ENCODE peak calls at places on chromosomes 12 and 14, in nine cellular contexts. D is stimulated activated CD4-positive, alpha-beta T cell treated with anti-CD3 and anti-CD28 coated beads, Interleukin-15, amount 100 ng/mL, for 48 hours; T is GM12865; Q is suprapubic skin; N is NCI-H2081; V is pons; L is uterus; O is hepatic stellate cell; R is GDM1. E is an unnamed sample.

GRCh38 chr14:64943981-64944520 is 1.5 kb upstream of the GPX2 start:
- DNase-seq in D (no peak), T (no peak), Q (no peak), N (no peak), V (no peak), L (no peak), O (no peak), R (no peak), E (no peak)

GRCh38 chr12:106234513-106234912 is 13.3 kb downstream of the CKAP4 start:
- DNase-seq in D (no peak), T (no peak), Q (peak), N (no peak), V (no peak), L (no peak), O (no peak), R (no peak), E (no peak)

GRCh38 chr14:79698218-79698617 is 513.1 kb downstream of the DIO2 start:
- DNase-seq in D (no peak), T (no peak), Q (no peak), N (no peak), V (no peak), L (no peak), O (no peak), R (no peak), E (no peak)

GRCh38 chr12:67915335-67915851 is 73.9 kb upstream of the IFNG-AS1 start:
- DNase-seq in D (no peak), T (no peak), Q (no peak), N (no peak), V (no peak), L (no peak), O (no peak), R (no peak), E (no peak)

GRCh38 chr12:52811191-52812072 is 2.5 kb downstream of the KRT4 start:
- DNase-seq in D (no peak), T (no peak), Q (no peak), N (no peak), V (no peak), L (no peak), O (no peak), R (no peak), E (no peak)

GRCh38 chr14:65922166-65922565 is 509.6 kb downstream of the FUT8 start:
- DNase-seq in D (no peak), T (no peak), Q (no peak), N (no peak), V (no peak), L (no peak), O (no peak), R (no peak), E (no peak)

GRCh38 chr12:2364566-2365165 is 311.9 kb downstream of the CACNA1C start:
- DNase-seq in D (no peak), T (no peak), Q (peak), N (no peak), V (no peak), L (no peak), O (no peak), R (peak), E (no peak)

GRCh38 chr12:124745891-124746570 is 117.6 kb downstream of the SCARB1 start:
- DNase-seq in D (no peak), T (no peak), Q (peak), N (peak), V (peak), L (peak), O (peak), R (peak), E (no peak)

GRCh38 chr12:124125472-124125871 is 152.5 kb downstream of the ZNF664 start:
- DNase-seq in D (no peak), T (peak), Q (peak), N (peak), V (no peak), L (no peak), O (no peak), R (peak), E (peak)

GRCh38 chr12:130014485-130014807 is 110.6 kb upstream of the TMEM132D start:
- DNase-seq in D (no peak), T (no peak), Q (no peak), N (peak), V (peak), L (no peak), O (no peak), R (no peak), E (no peak)

GRCh38 chr12:68036642-68037041 is 47.4 kb downstream of the IFNG-AS1 start:
- DNase-seq in D (no peak), T (no peak), Q (no peak), N (no peak), V (no peak), L (no peak), O (no peak), R (no peak), E (no peak)

GRCh38 chr14:54267172-54267571 is 129.6 kb upstream of the CDKN3 start:
- DNase-seq in D (no peak), T (peak), Q (no peak), N (no peak), V (no peak), L (no peak), O (no peak), R (no peak), E (peak)

GRCh38 chr12:103779410-103780092 is 61.5 kb downstream of the NT5DC3 start:
- DNase-seq in D (no peak), T (no peak), Q (no peak), N (no peak), V (no peak), L (no peak), O (peak), R (no peak), E (no peak)

GRCh38 chr14:26200675-26201074 is 397.2 kb downstream of the NOVA1 start:
- DNase-seq in D (no peak), T (no peak), Q (no peak), N (no peak), V (no peak), L (no peak), O (no peak), R (no peak), E (no peak)

GRCh38 chr12:2298556-2299195 is 245.9 kb downstream of the CACNA1C start:
- DNase-seq in D (no peak), T (no peak), Q (no peak), N (no peak), V (no peak), L (no peak), O (no peak), R (no peak), E (no peak)

GRCh38 chr14:54808326-54809161 is 94.1 kb downstream of the GCH1 start:
- DNase-seq in D (no peak), T (no peak), Q (no peak), N (no peak), V (no peak), L (no peak), O (no peak), R (no peak), E (no peak)

E was measured in GM06990.